ENCODE peak calls at places on chromosome 6, in five cellular contexts. N, C, T, W and O are unnamed samples.

GRCh38 chr6:36479256-36479655 is 36.5 kb downstream of the KCTD20 start:
- DNase-seq in N (no peak), C (peak), T (no peak), W (no peak), O (no peak)

GRCh38 chr6:142867355-142867801 is 77.6 kb downstream of the HIVEP2 start:
- DNase-seq in N (no peak), C (no peak), T (no peak), W (no peak), O (no peak)

GRCh38 chr6:66970373-66970772 is 1263.3 kb upstream of the EYS start:
- DNase-seq in N (no peak), C (no peak), T (no peak), W (no peak), O (no peak)

GRCh38 chr6:35197196-35197595 is 16.6 kb upstream of the SCUBE3 start:
- DNase-seq in N (no peak), C (no peak), T (no peak), W (no peak), O (no peak)

GRCh38 chr6:90429713-90430112 is 133.1 kb upstream of the BACH2 start:
- DNase-seq in N (no peak), C (no peak), T (no peak), W (no peak), O (no peak)

GRCh38 chr6:168166627-168167026 is 87.6 kb upstream of the FRMD1 start:
- DNase-seq in N (no peak), C (no peak), T (no peak), W (no peak), O (no peak)

GRCh38 chr6:43963203-43963602 is 164.0 kb downstream of the MRPL14 start:
- DNase-seq in N (no peak), C (no peak), T (no peak), W (no peak), O (no peak)

GRCh38 chr6:64955435-64955848 is 751.6 kb downstream of the EYS start:
- DNase-seq in N (no peak), C (no peak), T (no peak), W (no peak), O (no peak)

GRCh38 chr6:44224154-44224977 is 971 bp downstream of the SLC29A1 start:
- DNase-seq in N (peak), C (peak), T (no peak), W (no peak), O (no peak)